ENCODE peak calls at places on chromosomes 4 and X, in seven cellular contexts. E, G, N, Q, V, U and K are unnamed samples.

GRCh38 chrX:54446084-54446483 is 5.9 kb downstream of the TSR2 start:
- DNase-seq in E (no peak), G (no peak), N (no peak), Q (no peak), V (no peak), U (no peak), K (no peak)

GRCh38 chr4:147846318-147847135 is 114.6 kb downstream of the ARHGAP10 start:
- DNase-seq in E (no peak), G (no peak), N (no peak), Q (no peak), V (no peak), U (no peak), K (no peak)

GRCh38 chrX:120287513-120288112 is 23.6 kb downstream of the TMEM255A start:
- DNase-seq in E (no peak), G (no peak), N (no peak), Q (no peak), V (no peak), U (no peak), K (no peak)

GRCh38 chrX:54825716-54826428 is 18.3 kb downstream of the MAGED2 start:
- DNase-seq in E (no peak), G (no peak), N (no peak), Q (no peak), V (no peak), U (no peak), K (no peak)

GRCh38 chr4:47668810-47669408 is 169.0 kb downstream of the CORIN start:
- DNase-seq in E (no peak), G (peak; percentile 61), N (peak; percentile 76), Q (no peak), V (no peak), U (no peak), K (peak; percentile 82)

GRCh38 chrX:50161143-50161542 is 39.7 kb downstream of the AKAP4 start:
- DNase-seq in E (no peak), G (peak; percentile 4), N (peak; percentile 1), Q (no peak), V (no peak), U (no peak), K (peak; percentile 34)

GRCh38 chrX:15598031-15598430 is 2.7 kb downstream of the ACE2 start:
- DNase-seq in E (no peak), G (no peak), N (no peak), Q (no peak), V (no peak), U (no peak), K (no peak)

GRCh38 chrX:35841872-35842271 is 43.7 kb downstream of the MAGEB16 start:
- DNase-seq in E (no peak), G (no peak), N (no peak), Q (no peak), V (no peak), U (no peak), K (no peak)

GRCh38 chrX:51361251-51361650 is 28.6 kb downstream of the NUDT10 start:
- DNase-seq in E (no peak), G (no peak), N (no peak), Q (no peak), V (no peak), U (no peak), K (no peak)

GRCh38 chr4:37767546-37767945 is 58.9 kb upstream of the PGM2 start:
- DNase-seq in E (peak; percentile 56), G (peak; percentile 3), N (peak; percentile 83), Q (peak; percentile 77), V (peak; percentile 73), U (peak; percentile 92), K (peak; percentile 82)

GRCh38 chr4:56755901-56756300 is 65.6 kb downstream of the SPINK2 start:
- DNase-seq in E (no peak), G (no peak), N (no peak), Q (no peak), V (no peak), U (no peak), K (peak; percentile 38)

GRCh38 chrX:46029777-46030176 is 515.4 kb downstream of the ZNF674 start:
- DNase-seq in E (no peak), G (no peak), N (no peak), Q (no peak), V (no peak), U (no peak), K (no peak)

GRCh38 chr4:146338512-146338911 is 124.2 kb downstream of the REELD1 start:
- DNase-seq in E (no peak), G (peak; percentile 14), N (peak; percentile 47), Q (no peak), V (no peak), U (no peak), K (peak; percentile 43)
- TF ChIP-seq CTCF in E (no peak), G (no peak), N (peak; percentile 17), Q (peak; percentile 16), V (no peak), U (no peak), K (no peak)

DNA sequence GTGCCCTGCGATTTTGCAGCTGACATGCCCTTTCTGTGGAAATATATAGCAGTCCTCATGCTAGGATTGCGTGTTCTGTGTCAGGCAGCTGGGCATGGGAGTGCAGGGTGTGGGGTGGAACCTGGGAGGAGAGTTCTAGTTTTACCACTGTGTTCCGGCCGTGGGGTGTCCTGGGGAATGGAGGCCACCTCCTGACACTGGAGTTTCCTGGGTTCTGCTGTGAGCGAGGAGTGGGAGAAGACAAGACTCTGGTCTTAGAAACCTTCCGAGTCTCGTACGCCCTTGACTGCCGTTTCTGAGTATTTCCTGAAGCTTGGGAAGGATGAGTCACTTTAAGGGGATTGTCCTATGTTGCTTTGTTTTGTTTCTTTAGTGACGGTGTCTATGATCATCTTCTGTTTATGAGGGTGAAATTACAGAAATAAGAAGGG is 19.0 kb downstream of the CD99 start:
- DNase-seq in E (no peak), G (peak; percentile 83), N (peak; percentile 91), Q (peak; percentile 54), V (peak; percentile 74), U (no peak), K (peak; percentile 88)
- H3K4me3 ChIP-seq in E (peak overlapping the region; percentile 7), G (peak overlapping the region; percentile 51), N (peak overlapping the region; percentile 3), Q (peak overlapping the region; percentile 4), V (peak overlapping the region; percentile 8), U (no peak overlapping the region), K (peak overlapping the region; percentile 32)

GRCh38 chrX:76538860-76539259 is 111.3 kb downstream of the MAGEE1 start:
- DNase-seq in E (no peak), G (no peak), N (no peak), Q (no peak), V (no peak), U (no peak), K (no peak)
- TF ChIP-seq CTCF in E (no peak), G (no peak), N (no peak), Q (no peak), V (no peak), U (no peak), K (no peak)

GRCh38 chrX:103311401-103311785 is 603 bp upstream of the BEX2 start:
- DNase-seq in E (no peak), G (no peak), N (no peak), Q (no peak), V (no peak), U (no peak), K (no peak)
- H3K4me3 ChIP-seq in E (peak overlapping the region; percentile 57), G (no peak overlapping the region), N (no peak overlapping the region), Q (no peak overlapping the region), V (no peak overlapping the region), U (no peak overlapping the region), K (no peak overlapping the region)

DNA sequence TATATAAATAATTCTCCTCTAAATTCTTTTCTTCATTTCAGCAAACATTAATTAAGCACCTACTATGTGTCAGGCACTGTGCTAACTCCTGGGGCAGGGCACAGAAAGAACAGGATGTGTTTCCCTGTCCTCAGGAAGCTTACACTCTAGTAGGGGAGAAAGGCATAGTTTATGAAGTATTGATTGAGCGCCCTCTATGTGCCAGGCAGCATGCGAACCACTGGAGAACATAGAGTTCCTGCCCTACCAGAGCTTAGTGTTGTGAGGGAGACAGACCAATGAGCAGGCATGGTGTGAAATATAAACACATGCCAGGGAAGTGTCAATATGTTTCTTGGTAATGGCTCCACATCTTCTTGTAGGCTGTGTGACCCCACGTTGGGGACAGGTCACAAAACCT is 3.7 kb downstream of the ADGRG4 start:
- DNase-seq in E (no peak), G (no peak), N (no peak), Q (no peak), V (no peak), U (no peak), K (peak; percentile 1)
- TF ChIP-seq CTCF in E (no peak), G (no peak), N (no peak), Q (no peak), V (no peak), U (no peak), K (peak; percentile 3)

GRCh38 chr4:124722069-124722468 is 9.5 kb upstream of the ANKRD50 start:
- DNase-seq in E (no peak), G (no peak), N (no peak), Q (no peak), V (no peak), U (no peak), K (peak; percentile 39)
- H3K4me3 ChIP-seq in E (no peak overlapping the region), G (no peak overlapping the region), N (no peak overlapping the region), Q (no peak overlapping the region), V (no peak overlapping the region), U (no peak overlapping the region), K (no peak overlapping the region)

GRCh38 chrX:150587585-150588503 is 19.4 kb downstream of the MTM1 start:
- DNase-seq in E (no peak), G (peak; percentile 17), N (peak; percentile 47), Q (no peak), V (no peak), U (no peak), K (peak; percentile 43)
- TF ChIP-seq CTCF in E (peak; percentile 51), G (peak; percentile 65), N (peak; percentile 63), Q (peak; percentile 57), V (peak; percentile 26), U (no peak), K (peak; percentile 72)

GRCh38 chr4:2697995-2698414 is 58.1 kb downstream of the TNIP2 start:
- DNase-seq in E (no peak), G (no peak), N (no peak), Q (no peak), V (no peak), U (peak; percentile 81), K (no peak)
- H3K4me3 ChIP-seq in E (no peak overlapping the region), G (no peak overlapping the region), N (no peak overlapping the region), Q (no peak overlapping the region), V (no peak overlapping the region), U (no peak overlapping the region), K (no peak overlapping the region)

GRCh38 chr4:106240699-106241098 is 75.3 kb downstream of the TBCK start:
- DNase-seq in E (no peak), G (no peak), N (no peak), Q (no peak), V (no peak), U (no peak), K (no peak)

DNA sequence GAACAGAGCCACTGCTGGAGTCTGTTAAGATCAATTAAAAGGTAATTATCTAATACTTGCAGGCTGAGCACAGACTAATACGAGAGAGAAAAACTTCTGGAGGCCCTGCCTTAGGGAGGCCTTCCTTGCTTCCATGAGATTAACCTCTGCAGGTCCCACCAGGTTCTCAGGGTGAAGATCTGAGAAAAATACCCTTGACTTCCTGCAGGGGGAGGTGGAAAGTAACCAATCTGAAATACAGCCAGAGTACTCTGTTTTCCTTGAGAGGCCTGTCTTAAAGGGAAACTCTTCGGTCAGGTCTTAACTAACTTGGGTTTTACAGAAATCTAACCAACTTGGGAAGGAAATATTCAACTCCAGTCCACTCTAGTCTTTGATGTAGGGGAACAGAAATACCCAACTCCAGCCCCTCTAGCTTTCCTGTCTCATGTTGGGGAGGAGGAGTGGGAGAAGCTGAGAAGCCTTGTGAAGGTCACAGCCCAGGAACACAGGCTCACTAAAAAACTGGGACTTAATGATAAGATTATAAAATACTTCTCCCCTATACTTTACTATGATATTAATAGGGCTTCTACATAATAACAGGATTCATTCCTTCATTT is 77.1 kb downstream of the TBCK start:
- DNase-seq in E (no peak), G (peak; percentile 56), N (peak; percentile 64), Q (no peak), V (no peak), U (no peak), K (peak; percentile 71)
- TF ChIP-seq CTCF in E (peak; percentile 37), G (peak; percentile 83), N (peak; percentile 79), Q (peak; percentile 32), V (peak; percentile 18), U (no peak), K (peak; percentile 77)